ENCODE peak calls at places on chromosomes 6 and 20, in four cellular contexts. One of them, this sample, is unnamed.

GRCh38 chr6:10962673-10963072 is 75.8 kb downstream of the SYCP2L start:
- DNase-seq in lower lobe of right lung: no peak
- DNase-seq in HCT116: no peak
- DNase-seq in upper lobe of left lung: no peak
- DNase-seq in this sample: no peak

GRCh38 chr6:144131248-144131709 is 19.0 kb upstream of the STX11 start:
- DNase-seq in lower lobe of right lung: no peak
- DNase-seq in HCT116: peak
- DNase-seq in upper lobe of left lung: no peak
- DNase-seq in this sample: peak

GRCh38 chr6:147577466-147577865 is 69.0 kb downstream of the SAMD5 start:
- DNase-seq in lower lobe of right lung: no peak
- DNase-seq in HCT116: no peak
- DNase-seq in upper lobe of left lung: no peak
- DNase-seq in this sample: no peak

GRCh38 chr6:46220351-46221220 is 49.8 kb upstream of the ENPP5 start:
- DNase-seq in lower lobe of right lung: no peak
- DNase-seq in HCT116: no peak
- DNase-seq in upper lobe of left lung: no peak
- DNase-seq in this sample: no peak

GRCh38 chr6:158698876-158699440 is 49.1 kb downstream of the SYTL3 start:
- DNase-seq in lower lobe of right lung: peak
- DNase-seq in HCT116: no peak
- DNase-seq in upper lobe of left lung: no peak
- DNase-seq in this sample: no peak

GRCh38 chr6:28443112-28443773 is at the start of gene ZSCAN23:
- DNase-seq in lower lobe of right lung: peak
- DNase-seq in HCT116: no peak
- DNase-seq in upper lobe of left lung: peak
- DNase-seq in this sample: peak

GRCh38 chr20:6426287-6426891 is 303.6 kb upstream of the FERMT1 start:
- DNase-seq in lower lobe of right lung: no peak
- DNase-seq in HCT116: no peak
- DNase-seq in upper lobe of left lung: no peak
- DNase-seq in this sample: no peak

GRCh38 chr6:98894810-98895209 is 52.9 kb downstream of the FBXL4 start:
- DNase-seq in lower lobe of right lung: no peak
- DNase-seq in HCT116: no peak
- DNase-seq in upper lobe of left lung: no peak
- DNase-seq in this sample: no peak

GRCh38 chr6:94389218-94389617 is 969.9 kb upstream of the EPHA7 start:
- DNase-seq in lower lobe of right lung: no peak
- DNase-seq in HCT116: no peak
- DNase-seq in upper lobe of left lung: no peak
- DNase-seq in this sample: peak

GRCh38 chr6:10429638-10430427 is 15.0 kb upstream of the TFAP2A start:
- DNase-seq in lower lobe of right lung: no peak
- DNase-seq in HCT116: no peak
- DNase-seq in upper lobe of left lung: no peak
- DNase-seq in this sample: peak

GRCh38 chr20:63589261-63590217 is 15.5 kb upstream of the HELZ2 start:
- DNase-seq in lower lobe of right lung: peak
- DNase-seq in HCT116: no peak
- DNase-seq in upper lobe of left lung: no peak
- DNase-seq in this sample: no peak

GRCh38 chr6:13395272-13396237 is 67.2 kb upstream of the TBC1D7 start:
- DNase-seq in lower lobe of right lung: peak
- DNase-seq in HCT116: no peak
- DNase-seq in upper lobe of left lung: no peak
- DNase-seq in this sample: no peak

GRCh38 chr6:87887266-87887665 is 160.4 kb upstream of the SPACA1 start:
- DNase-seq in lower lobe of right lung: no peak
- DNase-seq in HCT116: no peak
- DNase-seq in upper lobe of left lung: no peak
- DNase-seq in this sample: no peak

GRCh38 chr6:156731436-156731835 is 45.7 kb upstream of the ARID1B start:
- DNase-seq in lower lobe of right lung: no peak
- DNase-seq in HCT116: peak
- DNase-seq in upper lobe of left lung: no peak
- DNase-seq in this sample: peak

GRCh38 chr6:5718231-5718947 is 288.3 kb downstream of the NRN1 start:
- DNase-seq in lower lobe of right lung: no peak
- DNase-seq in HCT116: no peak
- DNase-seq in upper lobe of left lung: no peak
- DNase-seq in this sample: no peak

GRCh38 chr6:6007311-6008113 is 787 bp upstream of the NRN1 start:
- DNase-seq in lower lobe of right lung: no peak
- DNase-seq in HCT116: no peak
- DNase-seq in upper lobe of left lung: peak
- DNase-seq in this sample: no peak

GRCh38 chr6:22614541-22614940 is 45.2 kb downstream of the HDGFL1 start:
- DNase-seq in lower lobe of right lung: no peak
- DNase-seq in HCT116: no peak
- DNase-seq in upper lobe of left lung: no peak
- DNase-seq in this sample: no peak

GRCh38 chr20:5729348-5729747 is 20.9 kb upstream of the SHLD1 start:
- DNase-seq in lower lobe of right lung: no peak
- DNase-seq in HCT116: no peak
- DNase-seq in upper lobe of left lung: no peak
- DNase-seq in this sample: no peak

GRCh38 chr20:46602429-46602828 is 48.8 kb downstream of the SLC13A3 start:
- DNase-seq in lower lobe of right lung: no peak
- DNase-seq in HCT116: no peak
- DNase-seq in upper lobe of left lung: no peak
- DNase-seq in this sample: no peak

GRCh38 chr6:111804627-111805235 is 68.5 kb downstream of the FYN start:
- DNase-seq in lower lobe of right lung: no peak
- DNase-seq in HCT116: no peak
- DNase-seq in upper lobe of left lung: no peak
- DNase-seq in this sample: no peak

GRCh38 chr6:111803804-111804203 is 69.4 kb downstream of the FYN start:
- DNase-seq in lower lobe of right lung: no peak
- DNase-seq in HCT116: no peak
- DNase-seq in upper lobe of left lung: no peak
- DNase-seq in this sample: no peak

GRCh38 chr6:111806561-111807497 is 66.4 kb downstream of the FYN start:
- DNase-seq in lower lobe of right lung: no peak
- DNase-seq in HCT116: no peak
- DNase-seq in upper lobe of left lung: no peak
- DNase-seq in this sample: no peak

GRCh38 chr6:111803384-111803783 is 69.9 kb downstream of the FYN start:
- DNase-seq in lower lobe of right lung: no peak
- DNase-seq in HCT116: no peak
- DNase-seq in upper lobe of left lung: no peak
- DNase-seq in this sample: no peak

GRCh38 chr6:111805511-111806181 is 67.6 kb downstream of the FYN start:
- DNase-seq in lower lobe of right lung: no peak
- DNase-seq in HCT116: no peak
- DNase-seq in upper lobe of left lung: no peak
- DNase-seq in this sample: no peak
- H3K27ac ChIP-seq in lower lobe of right lung: no peak
- H3K27ac ChIP-seq in HCT116: no peak
- H3K27ac ChIP-seq in upper lobe of left lung: peak
- H3K27ac ChIP-seq in this sample: no peak

GRCh38 chr6:161836643-161837448 is 563.0 kb upstream of the AGPAT4 start:
- DNase-seq in lower lobe of right lung: no peak
- DNase-seq in HCT116: peak
- DNase-seq in upper lobe of left lung: no peak
- DNase-seq in this sample: no peak
- TF ChIP-seq CTCF in lower lobe of right lung: no peak
- TF ChIP-seq CTCF in HCT116: peak
- TF ChIP-seq CTCF in upper lobe of left lung: no peak
- TF ChIP-seq CTCF in this sample: no peak

GRCh38 chr6:134593442-134593841 is 275.5 kb upstream of the SGK1 start:
- DNase-seq in lower lobe of right lung: no peak
- DNase-seq in HCT116: no peak
- DNase-seq in upper lobe of left lung: no peak
- DNase-seq in this sample: no peak

GRCh38 chr6:134594881-134595280 is 277.0 kb upstream of the SGK1 start:
- DNase-seq in lower lobe of right lung: no peak
- DNase-seq in HCT116: no peak
- DNase-seq in upper lobe of left lung: no peak
- DNase-seq in this sample: no peak

GRCh38 chr6:134593024-134593423 is 275.1 kb upstream of the SGK1 start:
- DNase-seq in lower lobe of right lung: no peak
- DNase-seq in HCT116: no peak
- DNase-seq in upper lobe of left lung: no peak
- DNase-seq in this sample: no peak

GRCh38 chr6:134596191-134596590 is 278.3 kb upstream of the SGK1 start:
- DNase-seq in lower lobe of right lung: no peak
- DNase-seq in HCT116: no peak
- DNase-seq in upper lobe of left lung: no peak
- DNase-seq in this sample: no peak

DNA sequence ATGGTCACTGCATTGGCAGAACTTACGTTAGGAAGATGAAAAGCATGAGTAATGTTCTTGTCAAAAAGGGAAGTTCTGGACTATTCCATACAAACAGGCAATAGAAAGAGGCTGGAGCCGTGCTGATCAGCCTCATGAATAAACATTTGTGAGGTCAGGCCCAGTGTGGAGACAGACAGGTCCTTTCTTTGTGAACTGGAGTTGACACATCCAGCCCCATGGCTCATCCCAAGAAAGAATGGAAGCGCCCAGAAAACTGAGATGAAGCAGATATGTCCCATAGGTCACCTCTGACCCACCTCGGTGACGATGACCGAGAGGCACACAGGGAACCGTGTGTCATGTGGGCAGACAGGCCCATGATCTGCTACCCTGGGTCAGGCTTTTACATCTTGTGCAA is 276.0 kb upstream of the SGK1 start:
- DNase-seq in lower lobe of right lung: peak
- DNase-seq in HCT116: no peak
- DNase-seq in upper lobe of left lung: no peak
- DNase-seq in this sample: no peak
- H3K27ac ChIP-seq in lower lobe of right lung: no peak
- H3K27ac ChIP-seq in HCT116: no peak
- H3K27ac ChIP-seq in upper lobe of left lung: no peak
- H3K27ac ChIP-seq in this sample: peak

GRCh38 chr6:83470587-83470986 is 39.7 kb upstream of the ME1 start:
- DNase-seq in lower lobe of right lung: no peak
- DNase-seq in HCT116: no peak
- DNase-seq in upper lobe of left lung: no peak
- DNase-seq in this sample: no peak

GRCh38 chr6:83467620-83468036 is 36.8 kb upstream of the ME1 start:
- DNase-seq in lower lobe of right lung: peak
- DNase-seq in HCT116: no peak
- DNase-seq in upper lobe of left lung: no peak
- DNase-seq in this sample: no peak

GRCh38 chr6:83474309-83474708 is 38.0 kb upstream of the PRSS35 start:
- DNase-seq in lower lobe of right lung: no peak
- DNase-seq in HCT116: no peak
- DNase-seq in upper lobe of left lung: no peak
- DNase-seq in this sample: no peak

DNA sequence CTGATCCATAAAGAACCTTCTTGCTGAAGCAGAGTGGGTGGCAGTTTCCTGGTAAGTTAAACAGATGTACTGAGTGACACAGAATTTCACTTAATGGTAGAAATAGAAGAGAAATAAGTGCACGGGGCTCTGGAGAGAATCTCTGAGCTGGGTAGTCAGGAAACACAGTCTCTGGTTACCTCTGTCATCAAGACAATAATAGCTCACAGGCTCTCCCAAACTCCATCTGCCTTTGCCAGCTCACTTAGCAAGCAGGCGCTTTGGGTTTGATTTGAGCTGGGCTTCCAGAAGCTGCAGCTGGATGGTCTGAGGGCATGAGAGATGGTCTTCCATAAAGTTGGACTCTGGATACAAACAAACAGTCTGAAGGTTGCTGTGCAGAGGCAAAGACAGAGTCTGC is 39.6 kb upstream of the PRSS35 start:
- DNase-seq in lower lobe of right lung: no peak
- DNase-seq in HCT116: no peak
- DNase-seq in upper lobe of left lung: no peak
- DNase-seq in this sample: no peak
- TF ChIP-seq CTCF in lower lobe of right lung: no peak
- TF ChIP-seq CTCF in HCT116: no peak
- TF ChIP-seq CTCF in upper lobe of left lung: no peak
- TF ChIP-seq CTCF in this sample: no peak

GRCh38 chr6:17865243-17865642 is 122.2 kb downstream of the KIF13A start:
- DNase-seq in lower lobe of right lung: no peak
- DNase-seq in HCT116: peak
- DNase-seq in upper lobe of left lung: no peak
- DNase-seq in this sample: peak
- H3K27ac ChIP-seq in lower lobe of right lung: no peak
- H3K27ac ChIP-seq in HCT116: peak
- H3K27ac ChIP-seq in upper lobe of left lung: peak
- H3K27ac ChIP-seq in this sample: peak

GRCh38 chr20:9686866-9687265 is 152.0 kb downstream of the PAK5 start:
- DNase-seq in lower lobe of right lung: no peak
- DNase-seq in HCT116: no peak
- DNase-seq in upper lobe of left lung: no peak
- DNase-seq in this sample: no peak

GRCh38 chr20:9685011-9685410 is 153.9 kb downstream of the PAK5 start:
- DNase-seq in lower lobe of right lung: no peak
- DNase-seq in HCT116: no peak
- DNase-seq in upper lobe of left lung: no peak
- DNase-seq in this sample: no peak

GRCh38 chr20:9686455-9686854 is 152.4 kb downstream of the PAK5 start:
- DNase-seq in lower lobe of right lung: no peak
- DNase-seq in HCT116: no peak
- DNase-seq in upper lobe of left lung: no peak
- DNase-seq in this sample: no peak

GRCh38 chr20:9689041-9689440 is 149.8 kb downstream of the PAK5 start:
- DNase-seq in lower lobe of right lung: no peak
- DNase-seq in HCT116: no peak
- DNase-seq in upper lobe of left lung: no peak
- DNase-seq in this sample: no peak

GRCh38 chr20:9686001-9686400 is 152.9 kb downstream of the PAK5 start:
- DNase-seq in lower lobe of right lung: no peak
- DNase-seq in HCT116: no peak
- DNase-seq in upper lobe of left lung: no peak
- DNase-seq in this sample: no peak
- TF ChIP-seq CTCF in lower lobe of right lung: no peak
- TF ChIP-seq CTCF in HCT116: no peak
- TF ChIP-seq CTCF in upper lobe of left lung: no peak
- TF ChIP-seq CTCF in this sample: no peak

GRCh38 chr20:57536759-57537724 is 12.1 kb upstream of the CTCFL start:
- DNase-seq in lower lobe of right lung: no peak
- DNase-seq in HCT116: no peak
- DNase-seq in upper lobe of left lung: no peak
- DNase-seq in this sample: no peak
- H3K27ac ChIP-seq in lower lobe of right lung: no peak
- H3K27ac ChIP-seq in HCT116: no peak
- H3K27ac ChIP-seq in upper lobe of left lung: no peak
- H3K27ac ChIP-seq in this sample: no peak